ENCODE peak calls at places on chromosomes 12 and 14, in nine cellular contexts. J, I, E, D, M, T, O, N and G are unnamed samples.

GRCh38 chr12:111368291-111368683 is 608 bp downstream of the PHETA1 start:
- DNase-seq in J (peak), I (no peak), E (no peak), D (peak), M (peak), T (no peak), O (no peak), N (peak), G (peak)

GRCh38 chr14:22836301-22837058 is at the start of gene MMP14:
- DNase-seq in J (peak), I (peak), E (no peak), D (peak), M (peak), T (no peak), O (no peak), N (no peak), G (peak)

GRCh38 chr12:103886398-103886797 is 43.8 kb upstream of the HSP90B1 start:
- DNase-seq in J (no peak), I (no peak), E (no peak), D (no peak), M (no peak), T (no peak), O (no peak), N (no peak), G (no peak)

GRCh38 chr14:34781242-34781641 is 66.8 kb upstream of the CFL2 start:
- DNase-seq in J (no peak), I (no peak), E (no peak), D (no peak), M (no peak), T (no peak), O (no peak), N (no peak), G (no peak)

GRCh38 chr12:121520586-121521086 is 60.2 kb downstream of the KDM2B start:
- DNase-seq in J (no peak), I (no peak), E (no peak), D (no peak), M (no peak), T (no peak), O (no peak), N (no peak), G (no peak)

GRCh38 chr12:6554168-6554989 is 1.5 kb downstream of the IFFO1 start:
- DNase-seq in J (peak), I (no peak), E (no peak), D (peak), M (peak), T (peak), O (peak), N (peak), G (peak)

GRCh38 chr14:69288001-69288771 is 28.2 kb downstream of the GALNT16 start:
- DNase-seq in J (peak), I (no peak), E (no peak), D (peak), M (peak), T (peak), O (no peak), N (no peak), G (peak)

GRCh38 chr14:28571636-28572035 is 195.0 kb upstream of the FOXG1 start:
- DNase-seq in J (no peak), I (no peak), E (no peak), D (no peak), M (no peak), T (no peak), O (no peak), N (no peak), G (no peak)

GRCh38 chr12:8950702-8951478 is 1.4 kb upstream of the M6PR start:
- DNase-seq in J (no peak), I (no peak), E (no peak), D (no peak), M (no peak), T (no peak), O (no peak), N (no peak), G (no peak)

GRCh38 chr14:68951051-68951797 is 27.9 kb downstream of the ACTN1 start:
- DNase-seq in J (peak), I (peak), E (no peak), D (peak), M (peak), T (peak), O (no peak), N (no peak), G (peak)

GRCh38 chr12:88056571-88056970 is 27.4 kb upstream of the C12orf50 start:
- DNase-seq in J (no peak), I (no peak), E (no peak), D (no peak), M (no peak), T (no peak), O (no peak), N (no peak), G (no peak)

GRCh38 chr14:44634692-44635091 is 127.6 kb upstream of the FSCB start:
- DNase-seq in J (no peak), I (no peak), E (no peak), D (no peak), M (no peak), T (no peak), O (no peak), N (no peak), G (no peak)

GRCh38 chr14:100905166-100905565 is 1.6 kb upstream of the RTL1 start:
- DNase-seq in J (no peak), I (no peak), E (no peak), D (no peak), M (no peak), T (no peak), O (no peak), N (no peak), G (no peak)

GRCh38 chr12:49108958-49109404 is 1.7 kb downstream of the LMBR1L start:
- DNase-seq in J (peak), I (no peak), E (no peak), D (peak), M (peak), T (no peak), O (no peak), N (no peak), G (no peak)

GRCh38 chr14:64294672-64295413 is 672 bp upstream of the ESR2 start:
- DNase-seq in J (peak), I (no peak), E (peak), D (peak), M (peak), T (peak), O (peak), N (peak), G (peak)

GRCh38 chr12:13788626-13789025 is 192.8 kb downstream of the GRIN2B start:
- DNase-seq in J (no peak), I (no peak), E (no peak), D (no peak), M (no peak), T (no peak), O (no peak), N (no peak), G (no peak)

GRCh38 chr12:120536064-120536791 is 2.1 kb downstream of the RNF10 start:
- DNase-seq in J (no peak), I (no peak), E (no peak), D (no peak), M (peak), T (no peak), O (no peak), N (peak), G (peak)

GRCh38 chr12:132084681-132085635 is 59.2 kb downstream of the DDX51 start:
- DNase-seq in J (peak), I (peak), E (peak), D (peak), M (peak), T (peak), O (peak), N (peak), G (peak)

GRCh38 chr14:94971750-94972149 is 185.6 kb downstream of the DICER1 start:
- DNase-seq in J (no peak), I (no peak), E (no peak), D (peak), M (no peak), T (no peak), O (no peak), N (no peak), G (peak)

GRCh38 chr14:64213079-64213478 is 81.1 kb downstream of the ESR2 start:
- DNase-seq in J (no peak), I (no peak), E (no peak), D (no peak), M (no peak), T (no peak), O (no peak), N (no peak), G (no peak)

GRCh38 chr12:113500662-113501435 is 29.2 kb upstream of the LHX5 start:
- DNase-seq in J (no peak), I (no peak), E (no peak), D (no peak), M (no peak), T (no peak), O (no peak), N (no peak), G (no peak)

GRCh38 chr12:48279096-48279495 is 71.6 kb downstream of the ZNF641 start:
- DNase-seq in J (no peak), I (no peak), E (no peak), D (no peak), M (no peak), T (no peak), O (no peak), N (no peak), G (no peak)

GRCh38 chr14:53542692-53543091 is 389.6 kb upstream of the DDHD1 start:
- DNase-seq in J (no peak), I (no peak), E (no peak), D (peak), M (no peak), T (peak), O (no peak), N (no peak), G (no peak)

GRCh38 chr12:50488801-50489200 is 16.0 kb upstream of the DIP2B start:
- DNase-seq in J (no peak), I (no peak), E (no peak), D (no peak), M (no peak), T (no peak), O (no peak), N (no peak), G (no peak)

GRCh38 chr12:52495385-52495784 is 2.3 kb upstream of the KRT6A start:
- DNase-seq in J (no peak), I (no peak), E (no peak), D (no peak), M (no peak), T (peak), O (no peak), N (no peak), G (no peak)

GRCh38 chr14:104746071-104746545 is 6.8 kb upstream of the SIVA1 start:
- DNase-seq in J (no peak), I (no peak), E (no peak), D (no peak), M (no peak), T (no peak), O (no peak), N (no peak), G (no peak)

GRCh38 chr12:70154960-70155589 is 88.2 kb upstream of the CNOT2 start:
- DNase-seq in J (no peak), I (no peak), E (no peak), D (no peak), M (no peak), T (peak), O (no peak), N (no peak), G (no peak)

GRCh38 chr12:54146506-54147145 is 42.2 kb downstream of the SMUG1 start:
- DNase-seq in J (no peak), I (no peak), E (no peak), D (no peak), M (no peak), T (no peak), O (no peak), N (no peak), G (no peak)

GRCh38 chr12:126537961-126538530 is 1472.8 kb downstream of the AACS start:
- DNase-seq in J (no peak), I (no peak), E (no peak), D (no peak), M (no peak), T (no peak), O (no peak), N (no peak), G (no peak)

GRCh38 chr14:106039400-106039799 is 513.0 kb downstream of the TMEM121 start:
- DNase-seq in J (no peak), I (no peak), E (peak), D (peak), M (peak), T (peak), O (peak), N (peak), G (no peak)

GRCh38 chr12:2306012-2306411 is 253.2 kb downstream of the CACNA1C start:
- DNase-seq in J (no peak), I (no peak), E (no peak), D (no peak), M (no peak), T (no peak), O (no peak), N (no peak), G (no peak)

GRCh38 chr14:60204104-60204842 is 39.1 kb upstream of the DHRS7 start:
- DNase-seq in J (no peak), I (no peak), E (no peak), D (no peak), M (peak), T (no peak), O (no peak), N (no peak), G (no peak)

GRCh38 chr12:76346236-76346635 is 2.0 kb downstream of the BBS10 start:
- DNase-seq in J (no peak), I (no peak), E (no peak), D (no peak), M (no peak), T (no peak), O (no peak), N (no peak), G (no peak)

GRCh38 chr14:91996951-91997371 is 42.9 kb downstream of the TRIP11 start:
- DNase-seq in J (no peak), I (no peak), E (no peak), D (peak), M (no peak), T (peak), O (no peak), N (no peak), G (no peak)

GRCh38 chr12:31245822-31246469 is 80.0 kb downstream of the SINHCAF start:
- DNase-seq in J (no peak), I (no peak), E (no peak), D (no peak), M (no peak), T (peak), O (no peak), N (no peak), G (no peak)

GRCh38 chr12:110312581-110313360 is 31.7 kb downstream of the ATP2A2 start:
- DNase-seq in J (no peak), I (peak), E (no peak), D (no peak), M (no peak), T (peak), O (no peak), N (no peak), G (no peak)

GRCh38 chr12:122138616-122139015 is 35.4 kb downstream of the IL31 start:
- DNase-seq in J (no peak), I (no peak), E (no peak), D (no peak), M (no peak), T (no peak), O (no peak), N (no peak), G (no peak)